ENCODE peak calls at places on chromosomes 13 and 19, in four cellular contexts. D, V, Y and A are unnamed samples.

GRCh38 chr19:34226036-34226435 is 28.3 kb upstream of the GARRE1 start:
- DNase-seq in D (no peak), V (no peak), Y (no peak), A (no peak)

GRCh38 chr13:83024955-83025594 is 857.2 kb downstream of the SLITRK1 start:
- DNase-seq in D (no peak), V (no peak), Y (no peak), A (no peak)

GRCh38 chr13:33228645-33229445 is 56.7 kb downstream of the STARD13 start:
- DNase-seq in D (peak; percentile 27), V (no peak), Y (no peak), A (no peak)

GRCh38 chr13:59976856-59977255 is 186.9 kb downstream of the DIAPH3 start:
- DNase-seq in D (no peak), V (no peak), Y (no peak), A (no peak)

GRCh38 chr13:40875048-40875447 is 85.6 kb downstream of the SLC25A15 start:
- DNase-seq in D (no peak), V (no peak), Y (no peak), A (no peak)

GRCh38 chr13:99686157-99686572 is 184.9 kb downstream of the TM9SF2 start:
- DNase-seq in D (peak; percentile 9), V (peak; percentile 56), Y (no peak), A (no peak)

GRCh38 chr13:27961227-27962085 is 7.7 kb downstream of the CDX2 start:
- DNase-seq in D (no peak), V (no peak), Y (no peak), A (no peak)

GRCh38 chr13:30464496-30465351 is 1.0 kb downstream of the HMGB1 start:
- DNase-seq in D (peak; percentile 80), V (peak; percentile 78), Y (peak; percentile 79), A (peak; percentile 69)

GRCh38 chr13:110540871-110541525 is 20.5 kb downstream of the RAB20 start:
- DNase-seq in D (no peak), V (no peak), Y (no peak), A (no peak)

GRCh38 chr13:30165791-30166190 is 141.6 kb downstream of the KATNAL1 start:
- DNase-seq in D (no peak), V (no peak), Y (no peak), A (no peak)

GRCh38 chr13:46771693-46772092 is 25.3 kb downstream of the ESD start:
- DNase-seq in D (no peak), V (no peak), Y (no peak), A (no peak)

GRCh38 chr13:97028441-97029299 is 34.4 kb upstream of the OXGR1 start:
- DNase-seq in D (peak; percentile 42), V (no peak), Y (peak; percentile 35), A (peak; percentile 67)

GRCh38 chr13:85386424-85386823 is 412.8 kb downstream of the SLITRK6 start:
- DNase-seq in D (peak; percentile 22), V (no peak), Y (no peak), A (no peak)

GRCh38 chr13:41813426-41813825 is 147.5 kb downstream of the VWA8 start:
- DNase-seq in D (no peak), V (no peak), Y (no peak), A (no peak)

GRCh38 chr13:103299079-103299478 is 232.9 kb upstream of the SLC10A2 start:
- DNase-seq in D (no peak), V (no peak), Y (no peak), A (no peak)

GRCh38 chr19:36060430-36060829 is 5.7 kb downstream of the WDR62 start:
- DNase-seq in D (peak; percentile 68), V (peak; percentile 62), Y (peak; percentile 41), A (peak; percentile 53)

GRCh38 chr19:55451163-55451521 is 8.0 kb upstream of the SHISA7 start:
- DNase-seq in D (no peak), V (no peak), Y (no peak), A (no peak)

GRCh38 chr13:44015808-44016207 is 136.1 kb downstream of the LACC1 start:
- DNase-seq in D (peak; percentile 24), V (no peak), Y (no peak), A (no peak)

GRCh38 chr13:114230575-114230974 is 4.1 kb upstream of the CDC16 start:
- DNase-seq in D (no peak), V (no peak), Y (no peak), A (no peak)

GRCh38 chr13:114230117-114230516 is 4.6 kb upstream of the CDC16 start:
- DNase-seq in D (no peak), V (no peak), Y (no peak), A (no peak)

GRCh38 chr13:114227528-114227927 is 7.2 kb upstream of the CDC16 start:
- DNase-seq in D (no peak), V (no peak), Y (no peak), A (no peak)

GRCh38 chr13:114228176-114228575 is 6.5 kb upstream of the CDC16 start:
- DNase-seq in D (no peak), V (peak; percentile 50), Y (no peak), A (no peak)

DNA sequence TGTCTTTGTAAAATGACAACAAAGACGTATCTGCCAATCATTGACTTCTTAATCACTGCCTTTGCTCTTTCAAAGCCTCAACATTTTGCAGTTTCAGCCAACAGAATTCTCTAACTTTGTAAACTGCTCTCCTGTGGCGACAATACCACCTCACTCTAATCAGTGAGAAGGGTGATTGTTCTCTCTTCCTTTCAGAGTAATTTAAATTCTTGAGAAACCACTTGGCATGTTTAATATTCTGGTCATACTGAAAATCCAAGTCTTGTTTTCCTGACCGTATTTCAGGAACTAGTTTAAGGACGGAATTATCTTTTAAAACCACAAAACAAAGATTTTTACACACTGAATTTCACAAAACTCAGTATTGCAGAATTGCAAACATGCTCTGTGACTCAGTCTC is 5.2 kb upstream of the CDC16 start:
- DNase-seq in D (no peak), V (no peak), Y (no peak), A (no peak)
- H3K27ac ChIP-seq in D (no peak overlapping the region), V (no peak overlapping the region), Y (no peak overlapping the region), A (no peak overlapping the region)

DNA sequence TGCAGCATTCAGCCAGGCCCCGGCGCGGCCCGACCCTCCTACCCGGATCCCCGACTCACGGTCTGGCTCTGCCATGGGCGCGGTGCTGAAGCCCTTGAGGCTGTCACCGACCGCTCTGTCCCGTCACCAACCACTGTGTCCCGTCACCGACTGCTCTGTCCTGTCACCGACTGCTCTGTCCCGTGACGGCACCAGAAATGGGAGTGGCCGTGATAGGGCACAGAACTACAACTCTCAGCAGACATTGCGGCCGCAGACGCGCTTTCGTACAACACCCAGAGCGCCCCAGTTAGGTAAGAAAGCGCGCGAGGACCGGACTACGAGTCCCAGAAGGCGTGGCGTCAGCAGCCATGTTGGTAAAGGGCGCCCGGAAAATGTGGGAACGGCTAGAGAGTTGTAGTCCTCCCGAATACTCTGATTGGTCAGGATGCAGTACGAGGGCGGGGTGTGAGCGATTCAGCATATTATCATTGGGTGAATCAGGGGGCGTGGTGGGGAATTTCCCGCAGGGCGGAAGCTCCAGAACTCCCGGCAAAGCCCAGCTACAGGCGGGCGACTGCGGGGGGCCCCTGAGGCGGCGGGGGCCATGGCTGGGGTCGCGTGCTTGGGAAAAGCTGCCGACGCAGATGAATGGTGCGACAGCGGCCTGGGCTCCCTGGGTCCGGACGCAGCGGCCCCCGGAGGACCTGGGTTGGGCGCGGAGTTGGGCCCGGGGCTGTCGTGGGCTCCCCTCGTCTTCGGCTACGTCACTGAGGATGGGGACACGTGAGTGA is at the start of the genes NFKBIB and SIRT2:
- DNase-seq in D (peak; percentile 100), V (peak; percentile 100), Y (peak; percentile 99), A (peak; percentile 100)
- TF ChIP-seq POLR2A in D (peak; percentile 63), V (peak; percentile 95), Y (peak; percentile 51), A (no peak)

DNA sequence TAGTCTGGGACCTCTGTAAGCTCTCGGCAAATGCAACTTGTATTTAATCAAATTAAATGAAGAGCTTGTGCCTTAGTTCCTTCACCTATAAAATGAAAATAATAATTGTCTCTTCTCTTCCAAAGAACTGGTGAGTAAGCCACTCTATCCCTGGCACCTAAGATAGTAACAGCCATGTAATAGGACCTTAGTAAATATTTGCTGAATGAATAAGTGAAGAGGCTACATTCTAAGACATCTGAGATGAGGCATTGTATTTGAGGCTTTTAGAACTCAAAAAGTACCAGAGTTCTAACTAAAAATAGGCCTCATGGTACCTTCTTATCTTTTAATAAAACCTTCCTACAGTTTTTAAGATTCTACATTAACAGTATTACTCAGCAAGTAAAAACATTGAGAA is 17.3 kb upstream of the DCLK1 start:
- DNase-seq in D (no peak), V (no peak), Y (no peak), A (no peak)
- H3K27ac ChIP-seq in D (no peak overlapping the region), V (no peak overlapping the region), Y (peak overlapping the region; percentile 33), A (no peak overlapping the region)

DNA sequence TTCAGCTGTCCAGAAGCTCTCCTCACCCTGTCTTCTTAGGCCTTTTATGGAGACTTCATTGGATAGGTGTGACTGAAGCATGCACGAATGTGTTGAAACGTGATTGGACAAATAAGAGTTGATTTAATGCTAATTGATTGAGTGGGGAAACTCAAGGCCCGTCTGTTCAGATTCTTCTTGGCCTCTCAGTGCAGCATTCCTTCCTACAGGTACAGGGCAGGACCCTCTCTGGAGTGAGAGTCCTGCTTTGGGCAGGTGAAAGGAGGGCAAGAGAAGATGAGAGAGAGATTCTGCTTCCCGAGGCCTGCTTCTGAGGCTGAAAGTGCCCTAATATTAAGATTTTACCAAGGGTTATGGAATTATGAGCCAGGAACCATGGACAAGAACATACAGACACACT is 20.5 kb downstream of the ZNF331 start:
- DNase-seq in D (no peak), V (no peak), Y (no peak), A (no peak)
- TF ChIP-seq POLR2A in D (no peak), V (no peak), Y (no peak), A (no peak)

DNA sequence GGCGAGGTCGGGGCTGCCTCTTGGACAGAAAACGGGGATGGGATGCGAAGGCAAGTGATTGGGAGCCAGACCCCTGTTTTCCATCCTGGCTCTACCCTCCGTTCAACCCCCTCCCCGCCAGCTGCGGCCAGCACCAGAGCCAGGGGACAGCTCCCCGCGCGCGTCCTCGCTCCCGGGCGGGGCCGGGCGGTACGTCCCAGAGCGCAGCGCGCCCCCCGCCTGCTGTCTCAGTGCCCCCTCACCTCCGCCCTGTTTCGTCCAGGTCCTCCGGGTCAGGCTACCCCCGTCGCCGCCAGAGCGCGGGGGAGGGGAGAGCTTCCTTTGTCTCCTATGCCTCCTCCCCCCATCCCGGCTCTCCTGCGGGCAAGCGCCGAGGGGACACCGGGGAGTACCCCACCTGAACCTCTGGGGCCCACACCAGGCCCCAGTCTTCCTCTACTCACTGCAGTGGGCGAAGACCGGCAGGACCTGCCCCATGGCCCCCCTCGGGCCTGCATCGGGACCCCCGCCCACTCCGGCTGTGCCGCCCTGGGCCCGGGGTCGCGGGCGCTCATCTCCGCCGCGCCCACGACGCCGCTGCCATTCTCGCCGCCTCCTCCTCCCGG is 396 bp downstream of the RTN2 start:
- DNase-seq in D (no peak), V (peak; percentile 59), Y (peak; percentile 46), A (no peak)
- H3K27ac ChIP-seq in D (peak overlapping the region; percentile 61), V (peak overlapping the region; percentile 51), Y (no peak overlapping the region), A (peak overlapping the region; percentile 66)

GRCh38 chr19:574658-575526 is 2.5 kb downstream of the BSG start:
- DNase-seq in D (no peak), V (peak; percentile 78), Y (no peak), A (peak; percentile 69)
- TF ChIP-seq POLR2A in D (no peak), V (peak; percentile 42), Y (no peak), A (no peak)

DNA sequence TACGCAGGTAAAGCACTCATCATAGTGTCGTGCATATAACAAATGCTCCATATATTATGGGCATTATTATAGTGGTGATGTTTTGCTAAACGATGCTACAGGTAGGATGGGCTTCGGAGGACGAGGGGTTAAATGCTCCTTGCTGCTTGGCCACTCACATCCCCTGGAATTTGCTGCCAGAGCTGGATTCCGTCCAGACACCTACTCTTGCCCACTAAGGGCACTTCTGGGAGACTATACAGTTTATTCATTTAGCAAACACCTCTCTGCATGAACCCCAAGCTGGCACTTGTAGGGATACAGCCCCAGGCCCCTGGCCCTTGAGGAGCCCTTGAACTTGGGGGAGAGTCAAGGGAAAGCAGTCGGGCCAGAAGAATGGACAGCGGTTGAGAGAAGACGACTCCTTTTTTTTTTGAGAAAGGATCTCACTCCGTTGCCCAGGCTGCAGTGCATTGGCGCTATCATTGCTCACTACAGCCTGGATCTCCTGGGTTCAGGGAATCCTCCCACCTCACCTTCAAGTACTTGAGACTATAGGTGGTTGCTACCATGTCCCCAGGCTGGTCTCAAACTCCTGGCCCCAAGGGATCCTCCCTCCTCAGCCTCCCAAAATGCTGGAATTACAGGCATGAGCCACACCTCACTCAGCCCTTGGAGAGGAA is 1.2 kb upstream of the MRPL34 start:
- DNase-seq in D (no peak), V (no peak), Y (no peak), A (no peak)
- H3K27ac ChIP-seq in D (peak overlapping the region; percentile 73), V (peak overlapping the region; percentile 87), Y (peak overlapping the region; percentile 89), A (peak overlapping the region; percentile 90)